ENCODE peak calls at places on chromosomes 7 and 10, in ten cellular contexts. G, S, H, T, B, O, Q, U, K and M are unnamed samples.

GRCh38 chr7:138608292-138608691 is 92.9 kb downstream of the SVOPL start:
- DNase-seq in Q (peak), U (peak), G (no peak), O (no peak), S (no peak), T (no peak), B (no peak), K (no peak), H (no peak), M (peak)

GRCh38 chr7:29217112-29217511 is 22.5 kb downstream of the CHN2 start:
- DNase-seq in K (no peak), B (no peak), U (no peak), O (no peak), H (peak), T (no peak), Q (no peak), G (no peak), S (no peak), M (no peak)

GRCh38 chr7:29853072-29853471 is 46.8 kb downstream of the WIPF3 start:
- DNase-seq in B (no peak), K (no peak), U (peak), G (no peak), S (no peak), T (no peak), O (no peak), H (no peak), Q (no peak), M (no peak)

GRCh38 chr10:100882681-100883321 is 30.0 kb upstream of the SLF2 start:
- DNase-seq in T (no peak), G (no peak), K (no peak), B (peak), Q (peak), H (no peak), U (no peak), S (no peak), O (no peak), M (no peak)

GRCh38 chr10:30170814-30171213 is 111.4 kb upstream of the JCAD start:
- DNase-seq in O (no peak), B (no peak), T (no peak), H (no peak), Q (no peak), G (no peak), K (no peak), U (no peak), S (peak), M (no peak)

GRCh38 chr7:2281556-2281955 is 32.7 kb downstream of the SNX8 start:
- DNase-seq in H (no peak), B (peak), T (no peak), Q (peak), G (no peak), K (no peak), U (no peak), S (no peak), O (no peak), M (no peak)

GRCh38 chr10:8544057-8544380 is 489.5 kb downstream of the GATA3 start:
- DNase-seq in G (no peak), K (no peak), H (peak), O (peak), Q (no peak), U (no peak), T (no peak), S (no peak), B (no peak), M (no peak)

GRCh38 chr10:31320598-31321211 is 1.7 kb downstream of the ZEB1 start:
- DNase-seq in H (peak), O (no peak), Q (peak), T (peak), U (peak), S (peak), B (peak), K (peak), G (no peak), M (peak)

GRCh38 chr7:88217675-88218427 is 2.0 kb downstream of the SRI start:
- DNase-seq in O (no peak), U (no peak), T (no peak), G (no peak), B (no peak), Q (peak), H (no peak), S (no peak), K (no peak), M (no peak)

GRCh38 chr10:95480901-95481491 is 80.2 kb downstream of the SORBS1 start:
- DNase-seq in O (no peak), U (peak), B (no peak), G (no peak), H (peak), Q (peak), S (no peak), K (no peak), T (no peak), M (no peak)

GRCh38 chr7:540579-540978 is 20.9 kb upstream of the PDGFA start:
- DNase-seq in G (no peak), H (no peak), K (no peak), S (no peak), Q (no peak), U (no peak), T (no peak), O (no peak), B (no peak), M (no peak)